ENCODE peak calls at places on chromosomes 5 and 9, in six cellular contexts. V, F, W, J, X and Z are unnamed samples.

GRCh38 chr5:150580917-150581316 is 59.5 kb upstream of the SYNPO start:
- DNase-seq in V (no peak), F (no peak), W (no peak), J (no peak), X (no peak), Z (no peak)

GRCh38 chr9:77507212-77507961 is 140.7 kb downstream of the GNA14 start:
- DNase-seq in V (no peak), F (no peak), W (no peak), J (no peak), X (no peak), Z (no peak)

GRCh38 chr9:114312513-114312875 is 10.4 kb upstream of the ORM1 start:
- DNase-seq in V (peak; percentile 4), F (no peak), W (no peak), J (no peak), X (no peak), Z (no peak)

GRCh38 chr9:135468866-135469521 is 10.6 kb upstream of the PPP1R26 start:
- DNase-seq in V (peak; percentile 72), F (no peak), W (no peak), J (no peak), X (no peak), Z (no peak)

GRCh38 chr5:140295414-140295813 is 7.5 kb downstream of the PFDN1 start:
- DNase-seq in V (no peak), F (no peak), W (no peak), J (peak; percentile 97), X (no peak), Z (no peak)

GRCh38 chr5:10599828-10600227 is 36.0 kb downstream of the ANKRD33B start:
- DNase-seq in V (no peak), F (no peak), W (no peak), J (peak; percentile 79), X (no peak), Z (no peak)

GRCh38 chr9:131915181-131915580 is 164.5 kb downstream of the MED27 start:
- DNase-seq in V (no peak), F (no peak), W (no peak), J (peak; percentile 30), X (no peak), Z (no peak)

GRCh38 chr9:121750715-121751623 is 99.5 kb downstream of the DAB2IP start:
- DNase-seq in V (no peak), F (peak; percentile 60), W (no peak), J (no peak), X (no peak), Z (no peak)

GRCh38 chr5:169222934-169223594 is 77.9 kb downstream of the SLIT3 start:
- DNase-seq in V (no peak), F (no peak), W (no peak), J (no peak), X (no peak), Z (no peak)

GRCh38 chr5:157384971-157385709 is 74.9 kb upstream of the NIPAL4 start:
- DNase-seq in V (no peak), F (no peak), W (peak; percentile 25), J (peak; percentile 99), X (peak; percentile 37), Z (no peak)

GRCh38 chr9:37984672-37985611 is 81.0 kb upstream of the SLC25A51 start:
- DNase-seq in V (no peak), F (no peak), W (no peak), J (peak; percentile 54), X (no peak), Z (no peak)

GRCh38 chr9:133976888-133977287 is 15.2 kb downstream of the VAV2 start:
- DNase-seq in V (no peak), F (peak; percentile 1), W (no peak), J (no peak), X (no peak), Z (no peak)

GRCh38 chr5:67612961-67613360 is 416.4 kb upstream of the CD180 start:
- DNase-seq in V (no peak), F (no peak), W (no peak), J (no peak), X (no peak), Z (no peak)